ENCODE peak calls at places on chromosomes 4 and X, in eight cellular contexts. T, S, V, Z, E, R, I and G are unnamed samples.

GRCh38 chr4:7043521-7044414 is 596 bp downstream of the TADA2B start:
- DNase-seq in V (peak; percentile 35), E (peak; percentile 66), T (no peak), S (no peak), Z (peak; percentile 68), I (peak; percentile 75), R (peak; percentile 13), G (peak; percentile 68)

GRCh38 chr4:6043188-6043587 is 25.0 kb upstream of the C4orf50 start:
- DNase-seq in S (no peak), I (no peak), T (no peak), E (no peak), V (no peak), R (no peak), Z (no peak), G (no peak)

GRCh38 chr4:128859887-128860774 is 50.6 kb downstream of the JADE1 start:
- DNase-seq in S (no peak), R (no peak), E (peak; percentile 86), Z (no peak), I (no peak), T (peak; percentile 69), V (no peak), G (no peak)

GRCh38 chrX:129040124-129040523 is 483.2 kb downstream of the SMARCA1 start:
- DNase-seq in S (no peak), Z (no peak), V (no peak), I (no peak), T (no peak), E (no peak), R (no peak), G (no peak)

GRCh38 chr4:22556411-22556969 is 40.6 kb upstream of the ADGRA3 start:
- DNase-seq in S (no peak), V (no peak), E (no peak), I (no peak), T (no peak), Z (no peak), R (no peak), G (no peak)

GRCh38 chrX:50450324-50450723 is 20.3 kb downstream of the DGKK start:
- DNase-seq in E (no peak), R (no peak), V (no peak), I (no peak), Z (no peak), T (no peak), S (peak; percentile 56), G (no peak)

GRCh38 chr4:23213198-23213597 is 520.5 kb downstream of the GBA3 start:
- DNase-seq in E (no peak), S (no peak), I (no peak), R (no peak), Z (no peak), V (no peak), T (no peak), G (no peak)

GRCh38 chr4:83440899-83441298 is 14.7 kb downstream of the HELQ start:
- DNase-seq in I (no peak), T (no peak), V (no peak), R (no peak), E (no peak), Z (no peak), S (no peak), G (no peak)

GRCh38 chr4:103008875-103009729 is 10.4 kb downstream of the SLC9B1 start:
- DNase-seq in I (peak; percentile 37), T (peak; percentile 71), S (peak; percentile 58), V (no peak), E (peak; percentile 81), Z (no peak), R (no peak), G (peak; percentile 55)

GRCh38 chr4:38489924-38490639 is 173.9 kb upstream of the KLF3 start:
- DNase-seq in Z (no peak), V (no peak), I (peak; percentile 27), S (peak; percentile 77), T (peak; percentile 35), E (peak; percentile 4), R (no peak), G (no peak)

GRCh38 chrX:30308263-30309138 is 689 bp downstream of the NR0B1 start:
- DNase-seq in S (no peak), V (peak; percentile 42), T (peak; percentile 16), R (no peak), Z (no peak), I (no peak), E (peak; percentile 67), G (no peak)

GRCh38 chr4:157992948-157993839 is 179.6 kb downstream of the GASK1B start:
- DNase-seq in Z (no peak), I (no peak), T (no peak), V (no peak), E (no peak), R (no peak), S (no peak), G (no peak)

GRCh38 chrX:55638933-55639332 is 15.7 kb downstream of the FOXR2 start:
- DNase-seq in R (no peak), S (no peak), E (no peak), Z (no peak), I (no peak), V (no peak), T (no peak), G (no peak)